ENCODE peak calls at places on chromosomes 6 and 20, in five cellular contexts. One of them, this sample, is unnamed.

GRCh38 chr6:137362878-137363804 is 131.1 kb downstream of the OLIG3 start:
- DNase-seq in GM23248: no peak
- DNase-seq in SK-N-MC: no peak
- DNase-seq in PC-3: no peak
- DNase-seq in fibroblast of lung: no peak
- DNase-seq in this sample: no peak

GRCh38 chr20:25336561-25337422 is 53.8 kb downstream of the ABHD12 start:
- DNase-seq in PC-3: peak; percentile 54
- DNase-seq in GM23248: peak; percentile 12
- DNase-seq in fibroblast of lung: peak; percentile 45
- DNase-seq in SK-N-MC: no peak
- DNase-seq in this sample: peak; percentile 31

GRCh38 chr6:166933396-166933795 is 23.0 kb downstream of the RNASET2 start:
- DNase-seq in PC-3: peak; percentile 94
- DNase-seq in fibroblast of lung: no peak
- DNase-seq in GM23248: no peak
- DNase-seq in SK-N-MC: no peak
- DNase-seq in this sample: no peak

GRCh38 chr6:141955621-141956020 is 177.1 kb upstream of the GJE1 start:
- DNase-seq in fibroblast of lung: no peak
- DNase-seq in PC-3: no peak
- DNase-seq in SK-N-MC: no peak
- DNase-seq in GM23248: no peak
- DNase-seq in this sample: no peak

GRCh38 chr6:142942805-142943227 is 2.2 kb downstream of the HIVEP2 start:
- DNase-seq in PC-3: peak; percentile 75
- DNase-seq in GM23248: peak; percentile 62
- DNase-seq in fibroblast of lung: peak; percentile 57
- DNase-seq in SK-N-MC: no peak
- DNase-seq in this sample: peak; percentile 26

GRCh38 chr6:79777713-79778579 is 146.8 kb downstream of the SH3BGRL2 start:
- DNase-seq in SK-N-MC: no peak
- DNase-seq in fibroblast of lung: peak; percentile 46
- DNase-seq in PC-3: peak; percentile 74
- DNase-seq in GM23248: peak; percentile 83
- DNase-seq in this sample: peak; percentile 81

GRCh38 chr6:111721677-111722219 is 116.1 kb upstream of the TRAF3IP2 start:
- DNase-seq in GM23248: peak; percentile 60
- DNase-seq in SK-N-MC: no peak
- DNase-seq in fibroblast of lung: no peak
- DNase-seq in PC-3: peak; percentile 62
- DNase-seq in this sample: peak; percentile 64

GRCh38 chr6:90940812-90941481 is 354.1 kb upstream of the MAP3K7 start:
- DNase-seq in PC-3: peak; percentile 64
- DNase-seq in GM23248: peak; percentile 52
- DNase-seq in fibroblast of lung: peak; percentile 61
- DNase-seq in SK-N-MC: peak; percentile 90
- DNase-seq in this sample: peak; percentile 84

GRCh38 chr6:35493307-35493983 is 3.4 kb downstream of the TEAD3 start:
- DNase-seq in GM23248: no peak
- DNase-seq in PC-3: no peak
- DNase-seq in fibroblast of lung: no peak
- DNase-seq in SK-N-MC: no peak
- DNase-seq in this sample: no peak

GRCh38 chr20:5947276-5947675 is 3.1 kb downstream of the TRMT6 start:
- DNase-seq in PC-3: peak; percentile 80
- DNase-seq in fibroblast of lung: no peak
- DNase-seq in GM23248: peak; percentile 52
- DNase-seq in SK-N-MC: no peak
- DNase-seq in this sample: no peak

GRCh38 chr20:63274381-63275228 is 2.0 kb downstream of the ARFGAP1 start:
- DNase-seq in fibroblast of lung: peak; percentile 25
- DNase-seq in GM23248: peak; percentile 76
- DNase-seq in PC-3: no peak
- DNase-seq in SK-N-MC: no peak
- DNase-seq in this sample: no peak

GRCh38 chr6:90319044-90319443 is 22.4 kb upstream of the BACH2 start:
- DNase-seq in GM23248: peak; percentile 49
- DNase-seq in SK-N-MC: no peak
- DNase-seq in PC-3: no peak
- DNase-seq in fibroblast of lung: peak; percentile 45
- DNase-seq in this sample: no peak

GRCh38 chr20:49706548-49707517 is 6.8 kb downstream of the B4GALT5 start:
- DNase-seq in SK-N-MC: no peak
- DNase-seq in GM23248: no peak
- DNase-seq in fibroblast of lung: no peak
- DNase-seq in PC-3: no peak
- DNase-seq in this sample: no peak

GRCh38 chr6:107820571-107821261 is 3.4 kb downstream of the SCML4 start:
- DNase-seq in fibroblast of lung: peak; percentile 27
- DNase-seq in SK-N-MC: no peak
- DNase-seq in PC-3: no peak
- DNase-seq in GM23248: peak; percentile 50
- DNase-seq in this sample: peak; percentile 48

GRCh38 chr20:3744806-3745685 is 12.6 kb downstream of the HSPA12B start:
- DNase-seq in fibroblast of lung: peak; percentile 50
- DNase-seq in PC-3: peak; percentile 15
- DNase-seq in SK-N-MC: peak; percentile 42
- DNase-seq in GM23248: peak; percentile 32
- DNase-seq in this sample: peak; percentile 69

GRCh38 chr6:138526822-138527235 is 27.5 kb upstream of the NHSL1 start:
- DNase-seq in fibroblast of lung: peak; percentile 29
- DNase-seq in PC-3: no peak
- DNase-seq in SK-N-MC: no peak
- DNase-seq in GM23248: no peak
- DNase-seq in this sample: peak; percentile 50

GRCh38 chr6:128743974-128744765 is 138.8 kb upstream of the LAMA2 start:
- DNase-seq in SK-N-MC: no peak
- DNase-seq in PC-3: no peak
- DNase-seq in fibroblast of lung: no peak
- DNase-seq in GM23248: no peak
- DNase-seq in this sample: no peak

GRCh38 chr20:49037962-49038387 is 8.1 kb upstream of the CSE1L start:
- DNase-seq in fibroblast of lung: peak; percentile 29
- DNase-seq in PC-3: no peak
- DNase-seq in SK-N-MC: no peak
- DNase-seq in GM23248: peak; percentile 3
- DNase-seq in this sample: no peak

GRCh38 chr6:35590622-35591066 is 77.9 kb upstream of the TULP1 start:
- DNase-seq in GM23248: no peak
- DNase-seq in SK-N-MC: no peak
- DNase-seq in PC-3: no peak
- DNase-seq in fibroblast of lung: no peak
- DNase-seq in this sample: no peak

GRCh38 chr6:112252571-112253504 is 1.5 kb downstream of the LAMA4 start:
- DNase-seq in GM23248: peak; percentile 75
- DNase-seq in fibroblast of lung: peak; percentile 63
- DNase-seq in SK-N-MC: no peak
- DNase-seq in PC-3: no peak
- DNase-seq in this sample: no peak

GRCh38 chr6:87251725-87252124 is 70.7 kb upstream of the SMIM8 start:
- DNase-seq in GM23248: no peak
- DNase-seq in PC-3: no peak
- DNase-seq in fibroblast of lung: no peak
- DNase-seq in SK-N-MC: no peak
- DNase-seq in this sample: no peak
- TF ChIP-seq EZH2 in GM23248: no peak
- TF ChIP-seq EZH2 in PC-3: no peak
- TF ChIP-seq EZH2 in fibroblast of lung: no peak
- TF ChIP-seq EZH2 in SK-N-MC: no peak
- TF ChIP-seq EZH2 in this sample: no peak

GRCh38 chr6:55276745-55277627 is 50.3 kb upstream of the GFRAL start:
- DNase-seq in GM23248: peak; percentile 55
- DNase-seq in fibroblast of lung: peak; percentile 63
- DNase-seq in SK-N-MC: peak; percentile 87
- DNase-seq in PC-3: peak; percentile 73
- DNase-seq in this sample: peak; percentile 73
- H3K4me3 ChIP-seq in GM23248: no peak overlapping the region
- H3K4me3 ChIP-seq in fibroblast of lung: peak overlapping the region; percentile 11
- H3K4me3 ChIP-seq in SK-N-MC: peak overlapping the region; percentile 69
- H3K4me3 ChIP-seq in PC-3: no peak overlapping the region
- H3K4me3 ChIP-seq in this sample: no peak overlapping the region

GRCh38 chr6:25642667-25643328 is 9.2 kb upstream of the SCGN start:
- DNase-seq in PC-3: no peak
- DNase-seq in SK-N-MC: no peak
- DNase-seq in fibroblast of lung: no peak
- DNase-seq in GM23248: no peak
- DNase-seq in this sample: no peak

GRCh38 chr6:25641377-25641776 is 10.6 kb upstream of the SCGN start:
- DNase-seq in PC-3: no peak
- DNase-seq in SK-N-MC: no peak
- DNase-seq in GM23248: no peak
- DNase-seq in fibroblast of lung: no peak
- DNase-seq in this sample: no peak

GRCh38 chr6:25640446-25640845 is 11.6 kb upstream of the SCGN start:
- DNase-seq in PC-3: no peak
- DNase-seq in GM23248: no peak
- DNase-seq in fibroblast of lung: no peak
- DNase-seq in SK-N-MC: no peak
- DNase-seq in this sample: no peak

GRCh38 chr6:25640871-25641270 is 11.1 kb upstream of the SCGN start:
- DNase-seq in fibroblast of lung: no peak
- DNase-seq in GM23248: no peak
- DNase-seq in PC-3: no peak
- DNase-seq in SK-N-MC: no peak
- DNase-seq in this sample: no peak

GRCh38 chr6:25641940-25642666 is 9.9 kb upstream of the SCGN start:
- DNase-seq in fibroblast of lung: no peak
- DNase-seq in PC-3: no peak
- DNase-seq in SK-N-MC: no peak
- DNase-seq in GM23248: no peak
- DNase-seq in this sample: no peak
- TF ChIP-seq EZH2 in fibroblast of lung: no peak
- TF ChIP-seq EZH2 in PC-3: no peak
- TF ChIP-seq EZH2 in SK-N-MC: no peak
- TF ChIP-seq EZH2 in GM23248: no peak
- TF ChIP-seq EZH2 in this sample: no peak

DNA sequence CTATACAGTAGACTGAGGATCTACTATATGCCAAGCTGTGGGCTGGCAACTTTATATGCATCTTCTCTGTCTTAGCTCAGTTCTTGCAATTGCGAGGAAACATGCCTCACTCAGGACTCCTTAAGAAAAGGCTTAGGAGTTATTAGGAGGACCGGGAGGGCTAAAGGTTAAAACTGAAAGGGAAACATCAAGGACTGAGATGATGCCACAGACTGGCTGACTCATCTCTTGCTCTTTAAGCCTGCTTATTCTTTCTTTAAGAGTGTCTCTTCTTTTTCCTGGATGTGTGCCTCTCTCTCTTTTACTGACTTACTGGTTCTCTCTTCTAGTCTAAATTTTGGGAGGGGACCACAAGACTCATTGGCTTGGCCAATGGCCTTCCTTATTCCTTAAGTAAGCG is 7.0 kb upstream of the SDC4 start:
- DNase-seq in fibroblast of lung: peak; percentile 80
- DNase-seq in PC-3: peak; percentile 51
- DNase-seq in SK-N-MC: no peak
- DNase-seq in GM23248: peak; percentile 86
- DNase-seq in this sample: no peak
- H3K4me3 ChIP-seq in fibroblast of lung: no peak overlapping the region
- H3K4me3 ChIP-seq in PC-3: no peak overlapping the region
- H3K4me3 ChIP-seq in SK-N-MC: no peak overlapping the region
- H3K4me3 ChIP-seq in GM23248: peak overlapping the region; percentile 42
- H3K4me3 ChIP-seq in this sample: no peak overlapping the region

DNA sequence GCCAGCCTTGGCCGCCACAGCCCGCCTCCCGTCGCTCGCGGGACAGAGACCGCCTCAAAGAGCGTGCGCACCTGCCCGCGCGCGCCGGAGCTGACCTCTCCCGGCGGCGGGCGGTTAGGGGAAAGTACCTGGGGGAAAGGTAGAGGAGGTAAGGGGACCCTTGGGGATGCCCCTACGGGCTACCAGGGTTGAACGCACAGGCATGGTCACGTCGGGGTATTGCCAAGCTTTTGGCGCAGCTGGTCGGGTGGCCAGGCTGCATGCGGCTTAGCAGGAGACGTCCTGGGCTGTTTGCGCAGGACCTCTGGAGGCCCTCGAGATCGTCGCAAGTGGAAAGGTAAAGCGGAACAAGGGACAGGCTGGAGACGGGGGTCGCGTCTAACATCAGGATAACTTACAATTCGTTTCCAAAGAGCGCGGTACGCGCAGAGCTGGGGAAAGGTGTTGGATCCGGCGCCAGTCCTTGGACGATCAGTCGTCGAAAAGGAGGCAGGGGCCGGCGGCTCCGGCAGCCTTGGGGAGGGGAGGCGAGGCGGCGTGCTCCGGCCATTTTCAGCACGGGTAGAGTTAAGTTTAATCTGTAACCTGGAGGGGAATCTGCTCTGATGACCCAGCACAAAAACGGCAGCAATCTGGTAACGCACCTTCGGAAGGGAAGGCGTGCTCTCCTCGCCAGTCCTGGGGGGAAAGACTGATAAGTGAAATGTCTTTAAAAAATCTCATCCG is 9.0 kb downstream of the GNAS-AS1 start:
- DNase-seq in PC-3: no peak
- DNase-seq in GM23248: no peak
- DNase-seq in fibroblast of lung: no peak
- DNase-seq in SK-N-MC: no peak
- DNase-seq in this sample: no peak
- TF ChIP-seq EZH2 in PC-3: no peak
- TF ChIP-seq EZH2 in GM23248: no peak
- TF ChIP-seq EZH2 in fibroblast of lung: no peak
- TF ChIP-seq EZH2 in SK-N-MC: no peak
- TF ChIP-seq EZH2 in this sample: peak; percentile 61

GRCh38 chr6:2053691-2054090 is 191.7 kb downstream of the GMDS start:
- DNase-seq in PC-3: no peak
- DNase-seq in GM23248: no peak
- DNase-seq in SK-N-MC: no peak
- DNase-seq in fibroblast of lung: no peak
- DNase-seq in this sample: no peak
- H3K4me3 ChIP-seq in PC-3: no peak overlapping the region
- H3K4me3 ChIP-seq in GM23248: no peak overlapping the region
- H3K4me3 ChIP-seq in SK-N-MC: no peak overlapping the region
- H3K4me3 ChIP-seq in fibroblast of lung: no peak overlapping the region
- H3K4me3 ChIP-seq in this sample: no peak overlapping the region

GRCh38 chr6:18415207-18415606 is 28.1 kb downstream of the RNF144B start:
- DNase-seq in SK-N-MC: no peak
- DNase-seq in fibroblast of lung: no peak
- DNase-seq in GM23248: no peak
- DNase-seq in PC-3: no peak
- DNase-seq in this sample: no peak

GRCh38 chr6:18415671-18416340 is 28.7 kb downstream of the RNF144B start:
- DNase-seq in SK-N-MC: no peak
- DNase-seq in fibroblast of lung: peak; percentile 64
- DNase-seq in PC-3: no peak
- DNase-seq in GM23248: peak; percentile 48
- DNase-seq in this sample: no peak

GRCh38 chr6:18412644-18413043 is 25.5 kb downstream of the RNF144B start:
- DNase-seq in PC-3: no peak
- DNase-seq in SK-N-MC: no peak
- DNase-seq in GM23248: peak; percentile 70
- DNase-seq in fibroblast of lung: peak; percentile 89
- DNase-seq in this sample: no peak

GRCh38 chr6:18413320-18413830 is 26.2 kb downstream of the RNF144B start:
- DNase-seq in GM23248: no peak
- DNase-seq in fibroblast of lung: no peak
- DNase-seq in SK-N-MC: no peak
- DNase-seq in PC-3: no peak
- DNase-seq in this sample: no peak

GRCh38 chr6:18414102-18414501 is 27.0 kb downstream of the RNF144B start:
- DNase-seq in fibroblast of lung: no peak
- DNase-seq in PC-3: no peak
- DNase-seq in GM23248: no peak
- DNase-seq in SK-N-MC: no peak
- DNase-seq in this sample: no peak
- TF ChIP-seq EZH2 in fibroblast of lung: no peak
- TF ChIP-seq EZH2 in PC-3: no peak
- TF ChIP-seq EZH2 in GM23248: no peak
- TF ChIP-seq EZH2 in SK-N-MC: no peak
- TF ChIP-seq EZH2 in this sample: no peak